ENCODE peak calls at places on chromosomes 4 and X, in six cellular contexts. W is activated T-helper 9 cell treated with anti-CD3 and anti-CD28 coated beads, Interleukin-2, amount 50 U/mL, for 16 hours; Q is bronchial epithelial cell; B is islet precursor cell; I is NCI-H187 treated with DMSO at 0.1 percent for 48 hours; G is breast epithelium. Y is an unnamed sample.

GRCh38 chrX:11171956-11172355 is 60.8 kb downstream of the HCCS start:
- DNase-seq in B (no peak), Q (no peak), W (no peak), G (no peak), I (no peak), Y (no peak)

GRCh38 chr4:24988776-24989175 is 42.0 kb downstream of the LGI2 start:
- DNase-seq in W (no peak), I (no peak), B (peak; percentile 83), G (no peak), Q (peak; percentile 54), Y (no peak)

GRCh38 chr4:7863911-7864681 is 75.6 kb downstream of the AFAP1 start:
- DNase-seq in Q (peak; percentile 32), B (peak; percentile 70), I (no peak), G (no peak), W (no peak), Y (no peak)

GRCh38 chr4:73508651-73509050 is 27.1 kb downstream of the AFM start:
- DNase-seq in G (no peak), I (no peak), B (no peak), W (no peak), Q (peak; percentile 24), Y (no peak)

GRCh38 chr4:13511101-13511500 is 27.0 kb upstream of the RAB28 start:
- DNase-seq in G (no peak), B (no peak), Q (peak; percentile 5), I (no peak), W (no peak), Y (no peak)

GRCh38 chrX:40108959-40109287 is 11.2 kb upstream of the BCOR start:
- DNase-seq in I (no peak), G (no peak), W (peak; percentile 54), B (peak; percentile 85), Q (no peak), Y (peak; percentile 7)

GRCh38 chr4:66169341-66169740 is 499.1 kb upstream of the EPHA5 start:
- DNase-seq in G (no peak), Q (no peak), B (no peak), W (no peak), I (no peak), Y (no peak)

GRCh38 chr4:171342646-171343045 is 470.6 kb upstream of the GALNTL6 start:
- DNase-seq in G (no peak), W (no peak), B (no peak), I (no peak), Q (no peak), Y (peak; percentile 45)

GRCh38 chrX:103197721-103198306 is 17.1 kb upstream of the BEX4 start:
- DNase-seq in G (no peak), I (no peak), W (no peak), Q (peak; percentile 46), B (no peak), Y (no peak)

GRCh38 chr4:1243451-1244080 is 5.4 kb downstream of the CTBP1 start:
- DNase-seq in Q (no peak), W (no peak), B (no peak), G (no peak), I (no peak), Y (no peak)

GRCh38 chr4:178138491-178138890 is 696.3 kb upstream of the AGA start:
- DNase-seq in W (no peak), I (no peak), Q (no peak), G (no peak), B (no peak), Y (no peak)

GRCh38 chr4:85725727-85726170 is 250.8 kb downstream of the ARHGAP24 start:
- DNase-seq in G (no peak), Q (no peak), W (no peak), B (no peak), I (no peak), Y (peak; percentile 36)

GRCh38 chrX:107420571-107420970 is 28.9 kb upstream of the FRMPD3 start:
- DNase-seq in B (no peak), I (no peak), G (no peak), Q (no peak), W (no peak), Y (no peak)

GRCh38 chr4:113635739-113636437 is 125.7 kb downstream of the CAMK2D start:
- DNase-seq in I (no peak), G (no peak), Q (peak; percentile 14), B (no peak), W (no peak), Y (no peak)

GRCh38 chrX:154809939-154810665 is 4.8 kb upstream of the MPP1 start:
- DNase-seq in G (no peak), B (no peak), I (no peak), W (no peak), Q (peak; percentile 3), Y (no peak)

GRCh38 chr4:73661646-73662119 is 41.4 kb upstream of the RASSF6 start:
- DNase-seq in W (no peak), I (no peak), Q (peak; percentile 94), B (no peak), G (no peak), Y (no peak)

Y was measured in GF-D8.